ENCODE peak calls at places on chromosomes 11 and 22, in eight cellular contexts. W is EH, E is HEK293T, K is GOT3, O is HTR-8/SVneo, H is NCI-H1092, R is uterus, M is transverse colon. P is an unnamed sample.

GRCh38 chr22:17725465-17725800 is 48.8 kb downstream of the BID start:
- DNase-seq in W (no peak), E (no peak), K (no peak), O (no peak), H (no peak), R (no peak), M (no peak), P (no peak)

GRCh38 chr11:58222730-58223129 is 6.0 kb downstream of the OR10Q1 start:
- DNase-seq in W (no peak), E (no peak), K (no peak), O (no peak), H (no peak), R (no peak), M (no peak), P (no peak)

GRCh38 chr11:88338223-88338661 is 706 bp upstream of the CTSC start:
- DNase-seq in W (peak), E (peak), K (no peak), O (peak), H (no peak), R (peak), M (peak), P (peak)

GRCh38 chr11:43589601-43590250 is 90.8 kb upstream of the HSD17B12 start:
- DNase-seq in W (no peak), E (no peak), K (no peak), O (no peak), H (no peak), R (no peak), M (no peak), P (no peak)

GRCh38 chr22:48443680-48444079 is 1384.0 kb downstream of the BRD1 start:
- DNase-seq in W (no peak), E (no peak), K (no peak), O (no peak), H (no peak), R (no peak), M (no peak), P (no peak)

GRCh38 chr11:128720522-128720985 is 26.7 kb downstream of the FLI1 start:
- DNase-seq in W (no peak), E (no peak), K (no peak), O (no peak), H (no peak), R (no peak), M (peak), P (no peak)

GRCh38 chr11:2215561-2216399 is 44.2 kb upstream of the TH start:
- DNase-seq in W (no peak), E (no peak), K (no peak), O (no peak), H (no peak), R (no peak), M (no peak), P (no peak)

GRCh38 chr22:41613456-41613855 is 7.4 kb downstream of the DESI1 start:
- DNase-seq in W (no peak), E (no peak), K (no peak), O (no peak), H (no peak), R (no peak), M (no peak), P (no peak)

GRCh38 chr11:9753031-9753430 is 89.2 kb downstream of the SWAP70 start:
- DNase-seq in W (peak), E (no peak), K (no peak), O (no peak), H (no peak), R (no peak), M (no peak), P (no peak)

GRCh38 chr22:49811014-49811791 is 16.5 kb downstream of the BRD1 start:
- DNase-seq in W (no peak), E (no peak), K (no peak), O (no peak), H (no peak), R (no peak), M (no peak), P (no peak)

GRCh38 chr11:31442086-31442485 is 67.3 kb downstream of the IMMP1L start:
- DNase-seq in W (no peak), E (no peak), K (no peak), O (no peak), H (peak), R (no peak), M (no peak), P (no peak)

GRCh38 chr11:67372993-67373915 is at the start of gene CLCF1:
- DNase-seq in W (peak), E (peak), K (peak), O (peak), H (no peak), R (peak), M (peak), P (peak)

GRCh38 chr22:46043816-46044717 is 67.1 kb upstream of the WNT7B start:
- DNase-seq in W (peak), E (no peak), K (no peak), O (no peak), H (no peak), R (peak), M (peak), P (peak)

GRCh38 chr11:78622666-78623065 is 48.0 kb upstream of the NARS2 start:
- DNase-seq in W (no peak), E (no peak), K (no peak), O (no peak), H (no peak), R (no peak), M (no peak), P (no peak)

GRCh38 chr11:67285541-67286498 is 3.3 kb upstream of the ANKRD13D start:
- DNase-seq in W (no peak), E (no peak), K (no peak), O (no peak), H (no peak), R (no peak), M (no peak), P (no peak)

GRCh38 chr22:30206964-30207363 is 39.6 kb downstream of the LIF start:
- DNase-seq in W (peak), E (no peak), K (peak), O (peak), H (no peak), R (peak), M (no peak), P (peak)

GRCh38 chr22:46072981-46073682 is 77.2 kb upstream of the PPARA start:
- DNase-seq in W (peak), E (no peak), K (no peak), O (no peak), H (no peak), R (no peak), M (peak), P (peak)

GRCh38 chr22:50481045-50481439 is 301 bp upstream of the ADM2 start:
- DNase-seq in W (no peak), E (no peak), K (no peak), O (no peak), H (no peak), R (no peak), M (no peak), P (no peak)

GRCh38 chr11:42524534-42525227 is 787.1 kb upstream of the API5 start:
- DNase-seq in W (peak), E (peak), K (no peak), O (peak), H (peak), R (peak), M (peak), P (peak)

GRCh38 chr11:8959546-8960166 is 4.6 kb downstream of the TMEM9B start:
- DNase-seq in W (peak), E (peak), K (no peak), O (peak), H (no peak), R (no peak), M (peak), P (peak)

GRCh38 chr22:46931881-46932280 is 169.4 kb downstream of the TBC1D22A start:
- DNase-seq in W (peak), E (no peak), K (no peak), O (peak), H (no peak), R (no peak), M (no peak), P (no peak)

GRCh38 chr11:72519220-72519881 is 85.0 kb upstream of the CLPB start:
- DNase-seq in W (peak), E (no peak), K (no peak), O (peak), H (no peak), R (no peak), M (no peak), P (no peak)

GRCh38 chr11:44598831-44599230 is 33.4 kb downstream of the CD82 start:
- DNase-seq in W (no peak), E (no peak), K (no peak), O (no peak), H (no peak), R (no peak), M (no peak), P (no peak)

GRCh38 chr11:71182791-71183556 is 69.4 kb downstream of the SHANK2 start:
- DNase-seq in W (no peak), E (no peak), K (no peak), O (no peak), H (peak), R (no peak), M (no peak), P (no peak)

GRCh38 chr11:118217575-118217974 is 7.2 kb downstream of the JAML start:
- DNase-seq in W (no peak), E (no peak), K (no peak), O (no peak), H (no peak), R (no peak), M (no peak), P (no peak)

GRCh38 chr11:125244166-125244565 is 79.6 kb downstream of the PKNOX2 start:
- DNase-seq in W (no peak), E (no peak), K (no peak), O (no peak), H (no peak), R (no peak), M (no peak), P (no peak)

GRCh38 chr11:128734439-128735224 is 40.8 kb downstream of the FLI1 start:
- DNase-seq in W (no peak), E (no peak), K (no peak), O (no peak), H (no peak), R (no peak), M (peak), P (no peak)

GRCh38 chr11:70127653-70128434 is 49.7 kb downstream of the ANO1 start:
- DNase-seq in W (peak), E (no peak), K (no peak), O (no peak), H (no peak), R (no peak), M (no peak), P (no peak)

P was measured in adrenal gland.